ENCODE peak calls at places on chromosome 9, in five cellular contexts. U, Z, I, N and Q are unnamed samples. For H3K36me3, the result is how much of the 10 kb centered on the place peaks cover.

GRCh38 chr9:126474201-126474765 is 139.4 kb upstream of the LMX1B start:
- DNase-seq in U (no peak), Z (no peak), I (no peak), N (no peak), Q (no peak)

GRCh38 chr9:90843530-90843929 is 41.9 kb downstream of the SYK start:
- DNase-seq in U (no peak), Z (no peak), I (no peak), N (no peak), Q (no peak)

GRCh38 chr9:116156621-116157314 is 3.2 kb downstream of the PAPPA start:
- DNase-seq in U (peak), Z (no peak), I (peak), N (peak), Q (peak)

GRCh38 chr9:73141282-73141681 is 10.4 kb upstream of the ANXA1 start:
- DNase-seq in U (no peak), Z (no peak), I (no peak), N (no peak), Q (no peak)

GRCh38 chr9:83471223-83471622 is 67.0 kb downstream of the FRMD3 start:
- DNase-seq in U (no peak), Z (no peak), I (no peak), N (no peak), Q (no peak)

GRCh38 chr9:85453850-85454249 is 287.9 kb downstream of the AGTPBP1 start:
- DNase-seq in U (no peak), Z (peak), I (no peak), N (no peak), Q (no peak)

GRCh38 chr9:105026451-105026850 is 98.5 kb upstream of the ABCA1 start:
- DNase-seq in U (no peak), Z (no peak), I (no peak), N (no peak), Q (no peak)

GRCh38 chr9:110605586-110605985 is 26.0 kb upstream of the SVEP1 start:
- DNase-seq in U (no peak), Z (no peak), I (no peak), N (no peak), Q (no peak)

GRCh38 chr9:12878342-12878978 is 103.6 kb downstream of the LURAP1L start:
- DNase-seq in U (no peak), Z (no peak), I (no peak), N (peak), Q (no peak)

GRCh38 chr9:136550439-136551085 is 4.7 kb upstream of the NOTCH1 start:
- DNase-seq in U (no peak), Z (no peak), I (no peak), N (no peak), Q (no peak)

GRCh38 chr9:97046228-97046627 is 7.3 kb upstream of the CTSV start:
- DNase-seq in U (peak), Z (peak), I (no peak), N (peak), Q (peak)

GRCh38 chr9:123338710-123339665 is 17.0 kb upstream of the CRB2 start:
- DNase-seq in U (peak), Z (no peak), I (no peak), N (peak), Q (no peak)

GRCh38 chr9:34990908-34991832 is 1.6 kb downstream of the DNAJB5 start:
- DNase-seq in U (peak), Z (no peak), I (no peak), N (peak), Q (no peak)

GRCh38 chr9:68749579-68750159 is 44.6 kb downstream of the PIP5K1B start:
- DNase-seq in U (no peak), Z (no peak), I (no peak), N (peak), Q (no peak)

GRCh38 chr9:6869081-6869948 is 111.5 kb downstream of the KDM4C start:
- DNase-seq in U (peak), Z (no peak), I (no peak), N (no peak), Q (no peak)

GRCh38 chr9:4548796-4549725 is 58.8 kb downstream of the SLC1A1 start:
- DNase-seq in U (peak), Z (no peak), I (no peak), N (peak), Q (no peak)

GRCh38 chr9:117407436-117408022 is 7.3 kb downstream of the ASTN2 start:
- DNase-seq in U (no peak), Z (no peak), I (no peak), N (no peak), Q (no peak)

GRCh38 chr9:129458663-129459549 is 162.0 kb downstream of the C9orf50 start:
- DNase-seq in U (peak), Z (peak), I (peak), N (peak), Q (peak)

GRCh38 chr9:88197781-88198345 is 59.6 kb upstream of the SPATA31C2 start:
- DNase-seq in U (no peak), Z (no peak), I (no peak), N (peak), Q (no peak)

GRCh38 chr9:21852751-21853150 is 50.3 kb downstream of the MTAP start:
- DNase-seq in U (no peak), Z (no peak), I (no peak), N (no peak), Q (no peak)

GRCh38 chr9:106976772-106977171 is 113.8 kb downstream of the ZNF462 start:
- DNase-seq in U (peak), Z (no peak), I (no peak), N (no peak), Q (no peak)
- H3K36me3 ChIP-seq in U (half or more), Z (under half), I (half or more), N (under half), Q (under half)

DNA sequence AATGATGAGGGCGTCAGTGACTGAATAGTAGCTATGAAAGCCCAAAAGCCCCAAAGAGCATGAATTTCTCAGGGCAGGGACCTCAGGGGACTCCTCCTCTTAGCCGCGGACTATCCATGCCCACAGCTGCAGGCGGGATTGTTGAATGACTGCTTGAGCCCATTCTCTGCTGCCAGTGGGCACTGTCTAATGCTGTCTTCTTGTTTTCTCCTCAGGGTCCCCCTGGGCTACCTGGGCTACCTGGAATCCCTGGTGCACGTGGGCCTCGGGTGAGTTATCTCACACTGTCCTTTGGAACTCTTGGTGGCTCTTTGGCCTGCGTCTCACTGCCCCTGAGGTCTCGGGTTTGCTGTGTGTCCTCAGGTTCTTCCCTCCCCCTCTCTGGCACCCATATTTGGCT is 22.7 kb downstream of the COL27A1 start:
- DNase-seq in U (no peak), Z (no peak), I (no peak), N (no peak), Q (no peak)
- H3K36me3 ChIP-seq in U (half or more), Z (under half), I (under half), N (under half), Q (under half)

GRCh38 chr9:122015165-122015821 is 77.8 kb downstream of the TTLL11 start:
- DNase-seq in U (no peak), Z (no peak), I (no peak), N (no peak), Q (no peak)

GRCh38 chr9:122016309-122016708 is 76.8 kb downstream of the TTLL11 start:
- DNase-seq in U (no peak), Z (no peak), I (no peak), N (no peak), Q (no peak)

GRCh38 chr9:122011818-122012498 is 81.2 kb downstream of the TTLL11 start:
- DNase-seq in U (no peak), Z (no peak), I (no peak), N (no peak), Q (no peak)

GRCh38 chr9:122020398-122020797 is 72.7 kb downstream of the TTLL11 start:
- DNase-seq in U (no peak), Z (no peak), I (no peak), N (no peak), Q (no peak)

GRCh38 chr9:122016789-122017188 is 76.3 kb downstream of the TTLL11 start:
- DNase-seq in U (no peak), Z (no peak), I (no peak), N (no peak), Q (no peak)
- H3K36me3 ChIP-seq in U (under half), Z (under half), I (under half), N (under half), Q (under half)

DNA sequence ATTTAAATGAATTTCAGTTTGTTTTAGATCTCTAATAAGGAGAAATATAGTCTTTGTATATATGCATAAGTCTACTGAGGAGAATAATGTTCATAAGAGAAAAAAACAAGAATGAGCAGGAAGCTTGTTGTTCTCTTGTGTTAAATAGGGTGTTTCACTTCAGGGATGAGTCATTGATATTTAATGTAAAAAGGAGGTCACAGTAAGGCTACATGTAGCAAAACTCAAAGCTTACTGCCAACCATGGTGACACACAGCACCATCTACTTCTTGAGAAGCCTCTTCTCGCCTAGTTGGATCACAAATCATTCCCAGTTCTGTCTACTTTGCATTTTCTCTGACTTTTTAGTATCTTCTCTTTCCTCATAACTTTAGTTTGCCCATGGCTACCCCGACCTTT is 1466.0 kb upstream of the C9orf72 start:
- DNase-seq in U (no peak), Z (no peak), I (no peak), N (no peak), Q (no peak)
- H3K36me3 ChIP-seq in U (under half), Z (under half), I (under half), N (under half), Q (under half)